ENCODE peak calls at places on chromosomes 3 and 15, in four cellular contexts. One of them, this sample, is unnamed.

GRCh38 chr15:39100106-39100505 is 480.8 kb upstream of the THBS1 start:
- DNase-seq in left ventricle myocardium inferior: no peak
- DNase-seq in mammary epithelial cell: no peak
- DNase-seq in brain microvascular endothelial cell: no peak
- DNase-seq in this sample: no peak

GRCh38 chr15:67193223-67194009 is 61.0 kb downstream of the AAGAB start:
- DNase-seq in brain microvascular endothelial cell: no peak
- DNase-seq in left ventricle myocardium inferior: no peak
- DNase-seq in mammary epithelial cell: no peak
- DNase-seq in this sample: no peak

GRCh38 chr3:111691293-111691909 is 96.3 kb upstream of the ZBED2 start:
- DNase-seq in brain microvascular endothelial cell: no peak
- DNase-seq in left ventricle myocardium inferior: no peak
- DNase-seq in mammary epithelial cell: peak
- DNase-seq in this sample: peak

GRCh38 chr3:69104585-69104984 is 17.8 kb downstream of the LMOD3 start:
- DNase-seq in brain microvascular endothelial cell: no peak
- DNase-seq in left ventricle myocardium inferior: no peak
- DNase-seq in mammary epithelial cell: no peak
- DNase-seq in this sample: no peak

GRCh38 chr3:100766069-100766468 is 56.8 kb downstream of the TFG start:
- DNase-seq in left ventricle myocardium inferior: no peak
- DNase-seq in brain microvascular endothelial cell: no peak
- DNase-seq in mammary epithelial cell: peak
- DNase-seq in this sample: peak

GRCh38 chr15:68151277-68151676 is 53.9 kb downstream of the CALML4 start:
- DNase-seq in mammary epithelial cell: peak
- DNase-seq in brain microvascular endothelial cell: peak
- DNase-seq in left ventricle myocardium inferior: no peak
- DNase-seq in this sample: peak

GRCh38 chr15:23869391-23869790 is 182.3 kb upstream of the NDN start:
- DNase-seq in left ventricle myocardium inferior: peak
- DNase-seq in mammary epithelial cell: no peak
- DNase-seq in brain microvascular endothelial cell: no peak
- DNase-seq in this sample: no peak

GRCh38 chr3:24437326-24437725 is 57.3 kb downstream of the THRB start:
- DNase-seq in left ventricle myocardium inferior: no peak
- DNase-seq in brain microvascular endothelial cell: no peak
- DNase-seq in mammary epithelial cell: no peak
- DNase-seq in this sample: no peak

GRCh38 chr15:28969511-28970085 is 83.8 kb downstream of the APBA2 start:
- DNase-seq in brain microvascular endothelial cell: no peak
- DNase-seq in mammary epithelial cell: no peak
- DNase-seq in left ventricle myocardium inferior: no peak
- DNase-seq in this sample: no peak

GRCh38 chr3:38247366-38248035 is 18.1 kb upstream of the SLC22A13 start:
- DNase-seq in mammary epithelial cell: peak
- DNase-seq in brain microvascular endothelial cell: peak
- DNase-seq in left ventricle myocardium inferior: no peak
- DNase-seq in this sample: peak

GRCh38 chr15:74156678-74157411 is 16.7 kb upstream of the ISLR start:
- DNase-seq in mammary epithelial cell: no peak
- DNase-seq in brain microvascular endothelial cell: no peak
- DNase-seq in left ventricle myocardium inferior: no peak
- DNase-seq in this sample: no peak

GRCh38 chr3:190132376-190132775 is 11.7 kb upstream of the P3H2 start:
- DNase-seq in left ventricle myocardium inferior: no peak
- DNase-seq in mammary epithelial cell: no peak
- DNase-seq in brain microvascular endothelial cell: no peak
- DNase-seq in this sample: no peak

GRCh38 chr3:179653106-179653776 is 401 bp downstream of the USP13 start:
- DNase-seq in left ventricle myocardium inferior: peak
- DNase-seq in brain microvascular endothelial cell: peak
- DNase-seq in mammary epithelial cell: peak
- DNase-seq in this sample: peak

GRCh38 chr3:183349421-183350157 is 78.8 kb downstream of the MCF2L2 start:
- DNase-seq in mammary epithelial cell: no peak
- DNase-seq in brain microvascular endothelial cell: no peak
- DNase-seq in left ventricle myocardium inferior: no peak
- DNase-seq in this sample: no peak

GRCh38 chr3:192168202-192168601 is 559.1 kb downstream of the FGF12 start:
- DNase-seq in left ventricle myocardium inferior: no peak
- DNase-seq in mammary epithelial cell: no peak
- DNase-seq in brain microvascular endothelial cell: no peak
- DNase-seq in this sample: no peak

DNA sequence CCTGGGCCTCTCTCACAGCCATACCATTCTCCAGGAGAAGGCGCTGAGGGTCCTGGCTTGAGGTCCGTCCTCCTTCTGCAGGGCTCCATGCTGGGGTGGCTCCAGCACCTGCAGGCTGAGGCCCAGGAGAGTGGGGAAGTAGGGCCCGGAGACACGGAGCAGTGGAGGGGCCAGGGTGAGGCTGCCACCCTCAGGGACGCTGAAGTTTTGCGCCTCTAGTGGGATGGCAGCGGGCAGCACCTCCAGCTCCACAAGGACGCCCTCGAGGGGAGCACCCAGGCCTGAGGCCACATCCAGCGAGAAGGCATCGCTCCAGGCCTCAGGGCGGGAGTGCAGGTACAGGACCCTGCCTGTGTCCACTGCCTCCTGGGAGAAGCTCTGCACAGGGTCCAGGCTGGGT is 27.5 kb downstream of the CSPG4 start:
- DNase-seq in brain microvascular endothelial cell: no peak
- DNase-seq in mammary epithelial cell: no peak
- DNase-seq in left ventricle myocardium inferior: no peak
- DNase-seq in this sample: no peak
- TF ChIP-seq CTCF in brain microvascular endothelial cell: no peak
- TF ChIP-seq CTCF in mammary epithelial cell: no peak
- TF ChIP-seq CTCF in left ventricle myocardium inferior: no peak
- TF ChIP-seq CTCF in this sample: no peak

GRCh38 chr3:126995926-126996512 is 13.1 kb downstream of the PLXNA1 start:
- DNase-seq in left ventricle myocardium inferior: no peak
- DNase-seq in mammary epithelial cell: no peak
- DNase-seq in brain microvascular endothelial cell: no peak
- DNase-seq in this sample: no peak
- TF ChIP-seq CTCF in left ventricle myocardium inferior: no peak
- TF ChIP-seq CTCF in mammary epithelial cell: no peak
- TF ChIP-seq CTCF in brain microvascular endothelial cell: peak
- TF ChIP-seq CTCF in this sample: no peak

GRCh38 chr3:160758929-160759577 is 3.0 kb downstream of the PPM1L start:
- DNase-seq in brain microvascular endothelial cell: no peak
- DNase-seq in mammary epithelial cell: no peak
- DNase-seq in left ventricle myocardium inferior: no peak
- DNase-seq in this sample: no peak
- TF ChIP-seq CTCF in brain microvascular endothelial cell: no peak
- TF ChIP-seq CTCF in mammary epithelial cell: no peak
- TF ChIP-seq CTCF in left ventricle myocardium inferior: peak
- TF ChIP-seq CTCF in this sample: no peak

GRCh38 chr15:96345560-96346389 is 15.3 kb downstream of the NR2F2 start:
- DNase-seq in left ventricle myocardium inferior: peak
- DNase-seq in mammary epithelial cell: no peak
- DNase-seq in brain microvascular endothelial cell: peak
- DNase-seq in this sample: peak
- TF ChIP-seq CTCF in left ventricle myocardium inferior: peak
- TF ChIP-seq CTCF in mammary epithelial cell: peak
- TF ChIP-seq CTCF in brain microvascular endothelial cell: peak
- TF ChIP-seq CTCF in this sample: peak